ENCODE peak calls at places on chromosomes 13 and 19, in seven cellular contexts. V is GM10248, D is lower leg skin, Z is keratinocyte, R is nephron progenitor cell, L is astrocyte, Y is colonic mucosa. W is an unnamed sample.
A peak's percentile ranks its signal among the peaks of the same experiment; 100 is the strongest.

GRCh38 chr19:45146251-45146650 is 14.5 kb downstream of the NKPD1 start:
- DNase-seq in V (no peak), D (no peak), Z (no peak), R (no peak), L (no peak), Y (no peak), W (no peak)

GRCh38 chr13:28100149-28101121 is at the start of gene FLT3:
- DNase-seq in V (peak; percentile 73), D (peak; percentile 85), Z (no peak), R (peak; percentile 75), L (peak; percentile 30), Y (peak; percentile 22), W (peak; percentile 59)

GRCh38 chr19:56341948-56342347 is 27.3 kb upstream of the ZSCAN5A start:
- DNase-seq in V (no peak), D (no peak), Z (no peak), R (no peak), L (no peak), Y (no peak), W (no peak)

GRCh38 chr13:70523622-70524021 is 415.4 kb upstream of the KLHL1 start:
- DNase-seq in V (no peak), D (no peak), Z (no peak), R (no peak), L (peak; percentile 2), Y (no peak), W (no peak)

GRCh38 chr13:28636677-28637317 is 22.1 kb upstream of the POMP start:
- DNase-seq in V (peak; percentile 50), D (no peak), Z (no peak), R (peak; percentile 49), L (peak; percentile 61), Y (peak; percentile 54), W (no peak)

GRCh38 chr13:74026753-74027152 is 107.5 kb downstream of the KLF12 start:
- DNase-seq in V (peak; percentile 41), D (no peak), Z (no peak), R (peak; percentile 5), L (peak; percentile 42), Y (peak; percentile 31), W (no peak)

GRCh38 chr13:102774596-102775375 is 1.2 kb upstream of the TEX30 start:
- DNase-seq in V (no peak), D (no peak), Z (no peak), R (no peak), L (no peak), Y (no peak), W (no peak)

GRCh38 chr19:29535432-29535831 is 9.6 kb downstream of the VSTM2B start:
- DNase-seq in V (no peak), D (peak; percentile 74), Z (no peak), R (peak; percentile 28), L (no peak), Y (no peak), W (no peak)

GRCh38 chr19:52297601-52298358 is 811 bp downstream of the ZNF480 start:
- DNase-seq in V (peak; percentile 23), D (no peak), Z (no peak), R (peak; percentile 10), L (no peak), Y (peak; percentile 19), W (no peak)

GRCh38 chr19:7748756-7749155 is 1.4 kb upstream of the CD209 start:
- DNase-seq in V (no peak), D (no peak), Z (no peak), R (no peak), L (no peak), Y (no peak), W (no peak)

GRCh38 chr19:3670796-3671679 is 29.2 kb downstream of the PIP5K1C start:
- DNase-seq in V (peak; percentile 89), D (peak; percentile 93), Z (no peak), R (no peak), L (peak; percentile 54), Y (peak; percentile 51), W (no peak)

GRCh38 chr13:114024603-114025431 is 50.9 kb upstream of the C13orf46 start:
- DNase-seq in V (peak; percentile 80), D (no peak), Z (no peak), R (no peak), L (no peak), Y (no peak), W (no peak)

GRCh38 chr19:16949496-16950023 is 60.8 kb downstream of the F2RL3 start:
- DNase-seq in V (peak; percentile 9), D (peak; percentile 69), Z (no peak), R (no peak), L (no peak), Y (no peak), W (no peak)

GRCh38 chr19:50465000-50465399 is 11.3 kb upstream of the EMC10 start:
- DNase-seq in V (no peak), D (no peak), Z (no peak), R (no peak), L (no peak), Y (no peak), W (no peak)
- TF ChIP-seq CTCF in V (no peak), D (no peak), Z (no peak), R (no peak), L (no peak), Y (no peak), W (no peak)

DNA sequence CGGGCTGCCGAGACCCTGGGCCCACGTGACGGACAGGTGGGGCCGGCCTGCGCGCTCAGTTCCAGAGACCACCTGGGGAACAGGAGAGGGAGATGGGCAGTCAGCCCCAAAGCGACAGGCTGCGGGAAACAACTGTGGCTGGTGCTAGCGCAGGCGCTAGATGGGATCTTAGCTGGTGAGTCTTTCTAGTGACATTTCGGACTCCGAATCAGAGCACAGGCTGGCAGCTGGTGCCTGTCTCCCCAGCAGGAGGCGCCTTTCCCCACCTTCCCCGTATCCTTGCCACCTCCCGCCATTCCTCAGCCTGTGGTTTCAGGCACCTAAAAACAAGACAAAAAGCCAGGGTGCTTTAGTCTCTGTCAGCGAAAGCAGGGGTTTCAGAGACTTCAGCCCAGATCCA is 19.4 kb upstream of the RANBP3 start:
- DNase-seq in V (no peak), D (no peak), Z (no peak), R (peak; percentile 38), L (no peak), Y (no peak), W (no peak)
- TF ChIP-seq CTCF in V (no peak), D (no peak), Z (peak; percentile 39), R (peak; percentile 14), L (peak; percentile 3), Y (no peak), W (no peak)

GRCh38 chr13:23348270-23349126 is 85.0 kb downstream of the SACS start:
- DNase-seq in V (no peak), D (no peak), Z (no peak), R (no peak), L (no peak), Y (no peak), W (no peak)

GRCh38 chr13:23347601-23348000 is 85.9 kb downstream of the SACS start:
- DNase-seq in V (no peak), D (no peak), Z (no peak), R (no peak), L (no peak), Y (no peak), W (no peak)

GRCh38 chr13:23350009-23350408 is 83.5 kb downstream of the SACS start:
- DNase-seq in V (no peak), D (no peak), Z (no peak), R (no peak), L (peak; percentile 39), Y (no peak), W (no peak)

GRCh38 chr13:23352161-23352560 is 81.3 kb downstream of the SACS start:
- DNase-seq in V (no peak), D (no peak), Z (no peak), R (no peak), L (no peak), Y (no peak), W (no peak)

DNA sequence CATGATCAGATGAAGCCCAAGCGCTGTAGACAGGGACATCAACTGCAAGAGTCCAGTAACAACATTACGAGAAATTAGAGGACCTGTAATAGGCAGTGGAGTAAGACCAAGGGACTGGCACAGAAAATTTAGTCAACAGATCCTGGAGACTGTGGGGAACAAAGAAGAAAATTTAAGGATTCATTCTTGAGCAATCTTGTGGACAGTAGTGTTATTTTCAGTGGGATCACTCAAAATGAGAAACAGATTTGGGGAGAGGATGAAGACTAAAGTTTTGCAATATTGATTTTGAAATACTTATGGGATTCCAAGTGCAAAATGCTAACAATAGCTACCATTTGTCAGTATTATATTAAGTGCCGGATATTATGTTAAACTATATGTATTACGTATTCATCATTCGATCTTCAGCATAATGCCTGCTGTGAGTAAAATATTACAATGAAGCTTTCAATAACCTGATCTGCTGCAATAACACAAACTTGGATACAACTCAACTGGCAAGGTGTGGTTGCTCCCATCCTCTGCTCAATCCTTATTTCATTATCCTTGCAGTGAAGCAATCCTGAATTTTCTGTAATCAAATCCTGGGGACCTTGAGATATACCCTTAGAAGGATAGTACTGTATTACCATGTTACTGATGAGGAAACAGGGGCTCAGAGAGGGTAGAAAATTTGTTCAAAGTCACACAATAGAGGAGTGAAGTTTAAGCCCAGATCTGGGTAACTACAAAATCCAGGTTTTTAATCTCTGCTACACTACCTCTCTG is 84.2 kb downstream of the SACS start:
- DNase-seq in V (no peak), D (no peak), Z (no peak), R (no peak), L (no peak), Y (no peak), W (no peak)
- TF ChIP-seq CTCF in V (no peak), D (no peak), Z (no peak), R (no peak), L (no peak), Y (no peak), W (no peak)

GRCh38 chr19:35231956-35232746 is 3.6 kb upstream of the FAM187B start:
- DNase-seq in V (no peak), D (peak; percentile 29), Z (no peak), R (no peak), L (no peak), Y (no peak), W (no peak)

GRCh38 chr19:35241417-35241816 is 7.4 kb upstream of the LSR start:
- DNase-seq in V (no peak), D (no peak), Z (no peak), R (no peak), L (no peak), Y (no peak), W (no peak)

GRCh38 chr19:35240322-35240721 is 8.5 kb upstream of the LSR start:
- DNase-seq in V (peak; percentile 10), D (no peak), Z (no peak), R (no peak), L (no peak), Y (peak; percentile 15), W (no peak)

GRCh38 chr19:35232912-35233311 is 4.4 kb upstream of the FAM187B start:
- DNase-seq in V (no peak), D (no peak), Z (no peak), R (no peak), L (no peak), Y (no peak), W (no peak)

DNA sequence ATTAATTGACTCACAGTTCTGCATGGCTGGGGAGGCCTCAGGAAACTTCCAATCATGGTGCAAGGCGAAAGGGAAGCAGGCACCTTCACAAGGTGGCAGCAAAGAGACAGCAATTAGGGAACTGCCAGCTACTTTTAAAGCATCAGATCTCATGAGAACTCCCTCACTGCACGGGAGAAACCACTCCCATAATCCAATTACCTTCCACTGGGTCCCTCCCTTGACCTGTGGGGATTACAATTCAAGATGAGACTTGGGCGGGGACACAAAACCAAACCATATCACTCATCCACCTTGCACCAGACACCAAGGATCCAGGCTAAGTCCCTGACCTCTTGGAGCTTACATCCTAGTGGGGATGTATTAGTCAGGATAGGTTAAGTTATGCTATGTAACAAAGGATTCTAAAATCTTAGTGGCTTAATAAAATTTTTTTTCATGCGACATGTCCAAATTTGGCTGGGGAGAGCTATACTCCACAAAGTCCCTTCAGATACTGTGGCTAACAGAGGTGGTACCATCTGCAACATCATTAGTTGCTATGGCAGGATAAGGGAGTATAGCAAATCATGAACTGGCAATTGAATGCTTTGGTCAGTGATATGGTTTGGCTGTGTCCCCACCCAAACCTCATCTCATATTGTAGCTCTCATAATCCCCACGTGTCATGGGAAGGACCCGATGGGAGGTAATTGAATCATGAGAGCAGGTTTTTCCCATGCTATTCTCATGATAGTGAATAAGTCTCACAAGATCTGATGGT is 8.3 kb upstream of the FAM187B start:
- DNase-seq in V (no peak), D (peak; percentile 46), Z (no peak), R (no peak), L (no peak), Y (no peak), W (no peak)
- TF ChIP-seq CTCF in V (peak; percentile 37), D (no peak), Z (peak; percentile 45), R (no peak), L (no peak), Y (no peak), W (no peak)

W was measured in mesothelial cell of epicardium.